ENCODE peak calls at places on chromosomes 3 and 15, in four cellular contexts. V, C, U and A are unnamed samples.

GRCh38 chr3:72449551-72449950 is 398.7 kb downstream of the SHQ1 start:
- DNase-seq in U (no peak), C (no peak), V (no peak), A (no peak)

GRCh38 chr15:34851751-34852150 is 56.4 kb upstream of the ACTC1 start:
- DNase-seq in V (no peak), U (no peak), C (no peak), A (no peak)

GRCh38 chr3:86748015-86748414 is 242.9 kb downstream of the VGLL3 start:
- DNase-seq in U (no peak), V (no peak), C (no peak), A (no peak)

GRCh38 chr3:132592211-132592610 is 4.9 kb upstream of the ACKR4 start:
- DNase-seq in U (no peak), C (no peak), V (no peak), A (no peak)

GRCh38 chr3:143267984-143268383 is 148.4 kb downstream of the CHST2 start:
- DNase-seq in V (no peak), U (no peak), C (no peak), A (no peak)

GRCh38 chr3:113844622-113845222 is 6.1 kb downstream of the GRAMD1C start:
- DNase-seq in V (peak; percentile 39), C (peak; percentile 21), U (no peak), A (peak; percentile 47)

GRCh38 chr3:152328841-152329240 is 60.1 kb downstream of the MBNL1 start:
- DNase-seq in C (no peak), V (peak; percentile 78), U (no peak), A (peak; percentile 80)

GRCh38 chr15:101296418-101297405 is 1.7 kb upstream of the SNRPA1 start:
- DNase-seq in U (no peak), C (no peak), V (no peak), A (peak; percentile 47)

GRCh38 chr3:124119056-124119721 is 127.3 kb upstream of the ROPN1 start:
- DNase-seq in U (no peak), C (no peak), V (no peak), A (peak; percentile 6)

GRCh38 chr15:100093211-100094126 is 248.3 kb downstream of the ADAMTS17 start:
- DNase-seq in V (no peak), C (no peak), U (no peak), A (no peak)

GRCh38 chr3:23712095-23712494 is 93.7 kb upstream of the UBE2E1 start:
- DNase-seq in U (no peak), V (no peak), C (no peak), A (no peak)

GRCh38 chr3:23709987-23710386 is 95.8 kb upstream of the UBE2E1 start:
- DNase-seq in V (no peak), U (no peak), C (no peak), A (no peak)

GRCh38 chr3:23710555-23710954 is 95.2 kb upstream of the UBE2E1 start:
- DNase-seq in V (no peak), C (no peak), U (no peak), A (no peak)

GRCh38 chr3:23713641-23714040 is 92.1 kb upstream of the UBE2E1 start:
- DNase-seq in U (no peak), C (no peak), V (no peak), A (no peak)

GRCh38 chr3:23712656-23713559 is 92.8 kb upstream of the UBE2E1 start:
- DNase-seq in V (no peak), C (peak; percentile 19), U (peak; percentile 72), A (peak; percentile 38)
- TF ChIP-seq RNF2 in V (no peak), C (no peak), U (no peak), A (no peak)

GRCh38 chr3:27165348-27165747 is 203.8 kb downstream of the NEK10 start:
- DNase-seq in V (no peak), U (no peak), C (no peak), A (no peak)
- TF ChIP-seq RNF2 in V (no peak), U (no peak), C (no peak), A (no peak)

DNA sequence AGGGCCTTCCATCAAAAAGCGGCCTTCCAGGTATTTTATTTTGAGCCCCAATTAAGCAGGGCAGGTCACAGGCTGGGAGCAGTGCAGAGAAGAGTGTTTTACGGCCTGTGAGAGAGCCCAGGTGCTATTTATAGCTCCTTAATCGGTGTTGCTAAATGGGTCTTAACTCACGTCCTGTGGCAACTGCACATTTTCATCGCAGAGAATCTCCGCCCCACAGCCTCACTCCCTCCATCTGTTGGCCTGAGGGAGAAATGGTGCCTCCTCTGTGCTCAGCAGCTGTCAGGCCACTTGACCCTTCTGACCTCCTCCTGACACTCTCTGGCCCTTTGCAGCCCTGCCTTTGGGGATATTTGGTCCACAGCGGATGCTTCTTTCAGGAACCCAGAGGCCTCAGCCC is 58.6 kb downstream of the SPSB4 start:
- DNase-seq in V (no peak), U (no peak), C (no peak), A (no peak)
- TF ChIP-seq RNF2 in V (no peak), U (no peak), C (no peak), A (no peak)

GRCh38 chr3:27714692-27715453 is 7.2 kb downstream of the EOMES start:
- DNase-seq in V (peak; percentile 18), U (no peak), C (no peak), A (no peak)
- TF ChIP-seq RNF2 in V (no peak), U (peak; percentile 91), C (no peak), A (no peak)